ENCODE peak calls at places on chromosomes 6 and 20, in six cellular contexts. Q, Z, W, G, O and Y are unnamed samples.

GRCh38 chr20:36975085-36975829 is 23.7 kb upstream of the SAMHD1 start:
- DNase-seq in Q (no peak), Z (no peak), W (no peak), G (no peak), O (peak; percentile 56), Y (no peak)

GRCh38 chr6:167225903-167226508 is 65.1 kb upstream of the UNC93A start:
- DNase-seq in Q (no peak), Z (no peak), W (no peak), G (no peak), O (no peak), Y (no peak)

GRCh38 chr6:135149376-135149775 is 31.7 kb upstream of the MYB start:
- DNase-seq in Q (no peak), Z (no peak), W (no peak), G (no peak), O (no peak), Y (no peak)

GRCh38 chr6:1552296-1552761 is 57.4 kb upstream of the FOXC1 start:
- DNase-seq in Q (peak; percentile 41), Z (no peak), W (no peak), G (no peak), O (no peak), Y (peak; percentile 54)

GRCh38 chr6:32194825-32195651 is 2.6 kb upstream of the GPSM3 start:
- DNase-seq in Q (peak; percentile 67), Z (peak; percentile 49), W (peak; percentile 28), G (no peak), O (no peak), Y (peak; percentile 58)

GRCh38 chr6:153088796-153089195 is 42.3 kb downstream of the RGS17 start:
- DNase-seq in Q (no peak), Z (no peak), W (no peak), G (no peak), O (no peak), Y (peak; percentile 70)

GRCh38 chr6:166005401-166005845 is 162.2 kb downstream of the TBXT start:
- DNase-seq in Q (no peak), Z (no peak), W (no peak), G (no peak), O (no peak), Y (no peak)

GRCh38 chr20:54345301-54345724 is 130.1 kb upstream of the DOK5 start:
- DNase-seq in Q (peak; percentile 90), Z (peak; percentile 82), W (no peak), G (no peak), O (no peak), Y (peak; percentile 84)

GRCh38 chr20:23622839-23623343 is 14.9 kb downstream of the CST3 start:
- DNase-seq in Q (peak; percentile 93), Z (peak; percentile 87), W (no peak), G (no peak), O (no peak), Y (peak; percentile 92)

GRCh38 chr20:48722737-48723191 is 105.0 kb downstream of the PREX1 start:
- DNase-seq in Q (peak; percentile 49), Z (peak; percentile 72), W (no peak), G (peak; percentile 28), O (no peak), Y (peak; percentile 51)

GRCh38 chr20:9617062-9617461 is 102.7 kb downstream of the LAMP5 start:
- DNase-seq in Q (peak; percentile 67), Z (peak; percentile 44), W (peak; percentile 30), G (peak; percentile 42), O (peak; percentile 7), Y (peak; percentile 89)

GRCh38 chr6:103783344-103783743 is 1076.4 kb downstream of the HACE1 start:
- DNase-seq in Q (no peak), Z (no peak), W (no peak), G (no peak), O (no peak), Y (peak; percentile 32)

GRCh38 chr6:138948780-138949179 is 39.3 kb downstream of the REPS1 start:
- DNase-seq in Q (no peak), Z (no peak), W (no peak), G (no peak), O (no peak), Y (no peak)

GRCh38 chr6:167027308-167027707 is 28.1 kb downstream of the CEP43 start:
- DNase-seq in Q (no peak), Z (no peak), W (no peak), G (no peak), O (no peak), Y (no peak)

GRCh38 chr6:42279144-42279781 is 61.6 kb upstream of the MRPS10 start:
- DNase-seq in Q (peak; percentile 79), Z (no peak), W (no peak), G (no peak), O (peak; percentile 27), Y (peak; percentile 79)

GRCh38 chr6:3352678-3353077 is 93.9 kb downstream of the PSMG4 start:
- DNase-seq in Q (no peak), Z (no peak), W (no peak), G (no peak), O (no peak), Y (no peak)

GRCh38 chr6:140433072-140433471 is 1058.6 kb upstream of the CITED2 start:
- DNase-seq in Q (no peak), Z (no peak), W (no peak), G (no peak), O (no peak), Y (no peak)

GRCh38 chr6:163930012-163930411 is 515.5 kb downstream of the QKI start:
- DNase-seq in Q (no peak), Z (no peak), W (no peak), G (no peak), O (no peak), Y (no peak)

GRCh38 chr6:22068561-22069346 is 228.1 kb downstream of the PRL start:
- DNase-seq in Q (no peak), Z (no peak), W (no peak), G (no peak), O (no peak), Y (no peak)

GRCh38 chr20:41356951-41357350 is 9.7 kb downstream of the EMILIN3 start:
- DNase-seq in Q (no peak), Z (no peak), W (no peak), G (no peak), O (no peak), Y (no peak)

GRCh38 chr20:62707981-62708521 is 585 bp upstream of the NTSR1 start:
- DNase-seq in Q (no peak), Z (no peak), W (no peak), G (no peak), O (no peak), Y (peak; percentile 56)

GRCh38 chr6:154993710-154994109 is 1.4 kb upstream of the TIAM2 start:
- DNase-seq in Q (peak; percentile 37), Z (no peak), W (no peak), G (no peak), O (no peak), Y (no peak)

GRCh38 chr6:89138173-89138572 is 7.7 kb upstream of the PM20D2 start:
- DNase-seq in Q (no peak), Z (no peak), W (no peak), G (no peak), O (no peak), Y (no peak)

GRCh38 chr6:3162565-3163247 is 5.4 kb upstream of the TUBB2A start:
- DNase-seq in Q (peak; percentile 89), Z (no peak), W (peak; percentile 54), G (peak; percentile 37), O (peak; percentile 53), Y (peak; percentile 78)